ENCODE peak calls at places on chromosomes 3 and 15, in six cellular contexts. B is SK-N-SH, S is colonic mucosa, U is H1, P is HCT116, O is fibroblast of lung. J is an unnamed sample.

GRCh38 chr3:128340904-128341555 is 125.7 kb downstream of the DNAJB8 start:
- DNase-seq in O (no peak), U (no peak), S (no peak), P (no peak), B (no peak), J (no peak)

GRCh38 chr15:98948941-98949340 is 58.7 kb downstream of the PGPEP1L start:
- DNase-seq in U (no peak), O (no peak), B (no peak), P (no peak), S (no peak), J (no peak)

GRCh38 chr3:78872195-78872594 is 895.6 kb downstream of the ROBO1 start:
- DNase-seq in S (no peak), O (no peak), B (no peak), P (no peak), U (no peak), J (no peak)

GRCh38 chr3:123535580-123535979 is 49.3 kb downstream of the HACD2 start:
- DNase-seq in O (peak; percentile 9), B (no peak), P (no peak), U (no peak), S (no peak), J (no peak)

GRCh38 chr15:101318147-101318809 is 23.2 kb upstream of the SNRPA1 start:
- DNase-seq in S (no peak), U (no peak), P (no peak), O (no peak), B (no peak), J (no peak)

GRCh38 chr15:34360298-34360697 is 6.7 kb downstream of the LPCAT4 start:
- DNase-seq in O (no peak), B (no peak), S (no peak), U (no peak), P (peak; percentile 56), J (no peak)

GRCh38 chr3:14377044-14377837 is 25.2 kb upstream of the SLC6A6 start:
- DNase-seq in P (no peak), U (no peak), O (no peak), S (no peak), B (no peak), J (no peak)

GRCh38 chr15:91049378-91050127 is 27.2 kb upstream of the VPS33B start:
- DNase-seq in B (peak; percentile 64), S (peak; percentile 72), U (no peak), O (peak; percentile 70), P (peak; percentile 73), J (peak; percentile 88)

GRCh38 chr3:114606336-114606735 is 312.5 kb downstream of the TIGIT start:
- DNase-seq in B (no peak), U (no peak), S (no peak), P (no peak), O (no peak), J (no peak)

GRCh38 chr15:56040081-56041035 is 46.9 kb upstream of the NEDD4 start:
- DNase-seq in O (peak; percentile 98), S (peak; percentile 49), B (no peak), U (peak; percentile 25), P (peak; percentile 88), J (no peak)

GRCh38 chr15:100695048-100695447 is 92.7 kb downstream of the ASB7 start:
- DNase-seq in B (no peak), P (no peak), S (no peak), U (no peak), O (no peak), J (no peak)

GRCh38 chr15:23736291-23736690 is 49.2 kb upstream of the NDN start:
- DNase-seq in P (no peak), S (no peak), B (no peak), O (no peak), U (no peak), J (no peak)

GRCh38 chr3:27521179-27521871 is 37.1 kb upstream of the SLC4A7 start:
- DNase-seq in O (peak; percentile 98), S (no peak), P (no peak), U (no peak), B (no peak), J (no peak)

GRCh38 chr15:81195339-81195864 is 1.3 kb upstream of the IL16 start:
- DNase-seq in S (no peak), B (no peak), U (no peak), P (no peak), O (no peak), J (no peak)

GRCh38 chr15:98668566-98669308 is 20.4 kb downstream of the IGF1R start:
- DNase-seq in P (peak; percentile 28), S (no peak), B (no peak), O (peak; percentile 62), U (no peak), J (no peak)

GRCh38 chr3:190617185-190617584 is 103.3 kb downstream of the IL1RAP start:
- DNase-seq in B (no peak), O (no peak), S (no peak), P (no peak), U (no peak), J (peak; percentile 52)

GRCh38 chr3:30639937-30640336 is 33.5 kb downstream of the TGFBR2 start:
- DNase-seq in U (no peak), S (no peak), B (no peak), O (no peak), P (no peak), J (no peak)

GRCh38 chr15:58584789-58585461 is 153.1 kb downstream of the LIPC start:
- DNase-seq in O (no peak), S (no peak), P (no peak), B (no peak), U (no peak), J (no peak)

GRCh38 chr15:38532728-38533127 is 31.9 kb downstream of the RASGRP1 start:
- DNase-seq in B (no peak), S (no peak), O (no peak), U (no peak), P (no peak), J (no peak)

GRCh38 chr15:38531509-38531908 is 33.1 kb downstream of the RASGRP1 start:
- DNase-seq in U (no peak), P (no peak), S (no peak), B (no peak), O (peak; percentile 10), J (no peak)

GRCh38 chr15:38534691-38535090 is 29.9 kb downstream of the RASGRP1 start:
- DNase-seq in P (no peak), B (no peak), U (no peak), O (no peak), S (no peak), J (no peak)

GRCh38 chr15:38533926-38534325 is 30.7 kb downstream of the RASGRP1 start:
- DNase-seq in P (no peak), O (no peak), U (no peak), S (no peak), B (no peak), J (no peak)

DNA sequence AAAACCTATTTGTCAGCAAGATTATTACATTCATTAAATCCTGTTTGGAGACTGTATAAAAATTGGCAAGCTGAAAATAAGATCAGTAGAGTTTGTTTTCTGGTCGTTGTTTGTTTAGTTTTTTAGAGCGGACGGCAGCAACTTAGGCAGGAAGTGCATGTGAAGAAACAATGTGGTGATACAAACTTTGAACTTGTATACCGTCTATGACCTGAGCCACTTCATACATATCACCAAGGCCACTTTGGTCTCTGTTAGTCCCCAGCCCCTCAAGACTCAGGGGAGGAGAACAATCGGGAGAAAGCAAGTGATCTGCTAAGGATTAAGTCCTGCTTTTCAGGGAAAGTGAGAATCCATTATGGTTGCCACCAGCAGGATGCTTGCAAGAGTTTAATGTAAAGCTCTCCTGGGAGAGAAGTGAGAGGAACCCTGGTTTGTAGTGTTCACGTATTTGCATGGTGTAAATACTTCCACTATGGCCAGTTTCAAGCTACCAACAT is 31.1 kb downstream of the RASGRP1 start:
- DNase-seq in U (no peak), B (no peak), O (no peak), P (no peak), S (no peak), J (no peak)
- H3K9ac ChIP-seq in U (no peak overlapping the region), B (no peak overlapping the region), O (no peak overlapping the region), P (no peak overlapping the region), S (no peak overlapping the region), J (no peak overlapping the region)

GRCh38 chr15:92152983-92153382 is 240.7 kb upstream of the ST8SIA2 start:
- DNase-seq in P (no peak), B (no peak), O (no peak), U (no peak), S (no peak), J (no peak)

GRCh38 chr15:92155941-92156340 is 237.7 kb upstream of the ST8SIA2 start:
- DNase-seq in U (no peak), O (no peak), P (no peak), S (no peak), B (no peak), J (no peak)

GRCh38 chr15:92149029-92149428 is 244.7 kb upstream of the ST8SIA2 start:
- DNase-seq in O (no peak), S (no peak), P (no peak), B (peak; percentile 32), U (no peak), J (no peak)

GRCh38 chr15:92149469-92149868 is 244.2 kb upstream of the ST8SIA2 start:
- DNase-seq in S (no peak), U (no peak), B (no peak), P (no peak), O (no peak), J (no peak)

DNA sequence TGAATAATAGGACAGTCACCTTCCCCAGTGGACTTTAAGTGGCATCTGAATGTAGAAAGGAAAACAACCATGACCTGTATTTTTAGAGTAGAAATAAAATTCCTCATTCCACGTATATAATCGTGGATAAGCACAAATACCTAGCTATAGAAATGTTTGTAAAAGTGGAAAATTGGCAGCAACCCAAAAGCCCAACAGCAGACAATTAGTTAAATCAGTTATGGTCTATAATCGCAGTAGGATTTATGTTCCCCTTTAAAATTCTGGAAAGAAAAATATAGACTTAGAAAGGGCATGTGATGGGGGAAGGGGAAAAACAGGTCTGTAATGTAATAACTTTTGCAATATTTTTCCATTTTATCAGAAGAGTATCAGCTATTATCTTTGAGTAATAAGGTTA is 241.9 kb upstream of the ST8SIA2 start:
- DNase-seq in S (no peak), P (no peak), B (no peak), O (no peak), U (no peak), J (no peak)
- H3K9me3 ChIP-seq in S (no peaks in the 10 kb centered on the region), P (no peaks in the 10 kb centered on the region), B (no peaks in the 10 kb centered on the region), O (no peaks in the 10 kb centered on the region), U (no peaks in the 10 kb centered on the region), J (no peaks in the 10 kb centered on the region)

DNA sequence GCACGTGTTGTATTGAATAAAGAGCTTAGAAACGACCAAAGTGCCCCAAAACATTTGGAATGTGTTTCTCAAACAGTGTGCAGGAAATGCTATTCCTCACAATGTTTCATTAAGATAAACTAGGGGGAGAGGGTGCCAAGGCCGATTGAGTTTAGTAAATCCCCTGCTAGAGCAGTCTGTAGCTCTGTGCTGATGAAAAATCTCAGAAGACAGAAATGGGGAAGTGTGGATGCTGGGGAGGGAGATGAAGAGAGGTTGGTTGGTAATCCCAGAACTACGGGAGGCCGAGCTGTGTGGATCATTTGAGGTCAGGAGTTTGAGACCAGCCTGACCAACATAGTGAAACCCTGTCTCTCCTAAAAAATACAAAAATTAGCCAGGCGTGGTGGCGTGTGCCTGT is 121.2 kb downstream of the FOXB1 start:
- DNase-seq in P (no peak), S (no peak), B (no peak), O (no peak), U (no peak), J (no peak)
- H3K9ac ChIP-seq in P (no peak overlapping the region), S (no peak overlapping the region), B (no peak overlapping the region), O (no peak overlapping the region), U (no peak overlapping the region), J (no peak overlapping the region)

DNA sequence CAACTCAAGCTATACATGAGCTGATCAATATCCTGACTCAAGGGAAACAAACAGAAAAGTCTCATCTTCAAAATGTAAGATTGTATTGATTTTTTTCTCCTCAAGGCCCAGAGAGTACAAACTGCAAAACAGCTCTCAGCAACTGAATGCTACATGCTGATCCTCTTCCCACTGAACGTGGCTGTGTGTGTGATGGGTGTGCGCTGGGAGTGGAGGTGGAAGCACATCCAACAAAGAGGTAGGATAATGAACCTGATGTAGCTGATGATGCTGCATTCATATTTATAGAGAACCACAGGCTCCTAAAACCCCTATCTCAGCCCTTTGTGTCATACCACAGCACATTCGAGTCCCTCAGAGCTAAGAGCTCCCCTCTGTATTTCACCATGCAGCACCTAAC is 56.8 kb downstream of the GABRB3 start:
- DNase-seq in P (no peak), U (no peak), S (no peak), O (no peak), B (no peak), J (peak; percentile 9)
- H3K9me3 ChIP-seq in P (peaks cover 46% of the 10 kb centered on the region), U (no peaks in the 10 kb centered on the region), S (no peaks in the 10 kb centered on the region), O (no peaks in the 10 kb centered on the region), B (no peaks in the 10 kb centered on the region), J (peaks cover 26% of the 10 kb centered on the region)

J was measured in Karpas-422.